ENCODE peak calls at places on chromosome 2, in eight cellular contexts. I, B, V, N, T, M, K and Z are unnamed samples.

GRCh38 chr2:148930046-148930775 is 55.2 kb downstream of the KIF5C start:
- DNase-seq in V (no peak), I (no peak), T (no peak), M (no peak), N (no peak), K (no peak), B (no peak), Z (no peak)

GRCh38 chr2:177334940-177335543 is 57.5 kb upstream of the AGPS start:
- DNase-seq in T (no peak), N (no peak), B (peak; percentile 20), M (no peak), I (peak; percentile 40), K (peak; percentile 69), V (no peak), Z (no peak)

GRCh38 chr2:26521913-26522180 is 43.9 kb upstream of the OTOF start:
- DNase-seq in T (no peak), M (no peak), I (no peak), V (no peak), N (no peak), B (no peak), K (no peak), Z (no peak)

GRCh38 chr2:44016282-44016681 is 20.5 kb upstream of the LRPPRC start:
- DNase-seq in I (peak; percentile 61), M (peak; percentile 43), K (peak; percentile 31), T (no peak), B (peak; percentile 36), V (no peak), N (peak; percentile 33), Z (peak; percentile 61)

GRCh38 chr2:40516604-40517003 is 64.7 kb upstream of the SLC8A1 start:
- DNase-seq in T (no peak), K (no peak), M (no peak), B (no peak), N (no peak), V (no peak), I (no peak), Z (no peak)

GRCh38 chr2:141869572-141869971 is 261.2 kb downstream of the LRP1B start:
- DNase-seq in K (no peak), M (no peak), V (no peak), N (no peak), T (no peak), B (no peak), I (no peak), Z (no peak)

GRCh38 chr2:149994057-149994728 is 406.6 kb upstream of the MMADHC start:
- DNase-seq in T (peak; percentile 1), V (no peak), B (peak; percentile 51), K (no peak), M (no peak), N (no peak), I (peak; percentile 43), Z (no peak)

GRCh38 chr2:173448938-173449471 is 94.3 kb downstream of the CDCA7 start:
- DNase-seq in M (peak; percentile 82), B (peak; percentile 35), T (peak; percentile 14), V (peak; percentile 77), I (peak; percentile 73), K (peak; percentile 59), N (peak; percentile 80), Z (peak; percentile 54)

DNA sequence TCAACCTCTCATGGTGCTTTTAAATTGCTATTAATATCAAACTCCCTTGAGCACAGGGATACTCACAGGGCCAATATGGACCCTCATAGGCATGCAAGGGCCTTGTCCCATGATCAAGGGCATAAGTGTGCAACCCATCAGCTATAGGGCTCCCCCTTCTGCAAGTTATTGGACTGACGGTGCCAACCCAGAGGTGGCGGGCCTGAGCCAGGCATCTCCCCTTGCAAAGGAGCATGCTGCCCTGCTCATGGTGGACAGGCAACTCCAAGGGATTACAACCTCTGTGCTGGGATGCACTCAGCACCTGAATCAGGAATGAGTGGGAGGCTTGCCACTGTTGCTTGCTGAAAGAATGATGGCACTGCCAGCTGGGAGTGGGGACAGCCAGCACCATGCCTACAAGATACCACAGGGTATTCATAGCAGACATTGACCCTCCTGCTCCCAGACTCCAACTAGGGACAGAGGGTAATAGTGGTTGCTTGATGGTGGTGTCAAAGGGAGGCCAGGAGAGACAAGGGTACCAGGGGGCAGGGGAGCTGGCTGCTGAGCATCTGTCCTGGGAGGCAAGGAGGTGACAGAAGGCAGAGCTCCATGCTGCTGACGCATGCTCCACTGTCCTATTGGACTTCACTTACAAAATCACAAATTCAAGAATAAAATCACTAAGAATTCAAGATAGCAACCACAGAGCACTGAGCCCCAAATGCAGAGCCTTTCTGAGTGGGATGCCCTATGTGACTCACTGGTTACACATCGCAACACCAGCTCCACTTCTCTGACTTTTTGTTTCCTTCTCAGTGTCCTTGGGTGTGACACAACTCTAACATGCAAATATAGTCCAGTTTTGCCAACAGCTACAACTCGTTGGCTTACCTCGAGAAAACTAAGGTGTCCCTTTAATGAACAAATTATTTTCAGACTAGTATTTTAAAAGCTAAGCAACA is 157.1 kb upstream of the CCDC150 start:
- DNase-seq in T (no peak), B (no peak), N (no peak), V (no peak), K (peak; percentile 3), I (peak; percentile 55), M (no peak), Z (no peak)
- TF ChIP-seq CTCF in T (no peak), B (no peak), N (no peak), V (no peak), K (no peak), I (no peak), M (no peak), Z (no peak)

DNA sequence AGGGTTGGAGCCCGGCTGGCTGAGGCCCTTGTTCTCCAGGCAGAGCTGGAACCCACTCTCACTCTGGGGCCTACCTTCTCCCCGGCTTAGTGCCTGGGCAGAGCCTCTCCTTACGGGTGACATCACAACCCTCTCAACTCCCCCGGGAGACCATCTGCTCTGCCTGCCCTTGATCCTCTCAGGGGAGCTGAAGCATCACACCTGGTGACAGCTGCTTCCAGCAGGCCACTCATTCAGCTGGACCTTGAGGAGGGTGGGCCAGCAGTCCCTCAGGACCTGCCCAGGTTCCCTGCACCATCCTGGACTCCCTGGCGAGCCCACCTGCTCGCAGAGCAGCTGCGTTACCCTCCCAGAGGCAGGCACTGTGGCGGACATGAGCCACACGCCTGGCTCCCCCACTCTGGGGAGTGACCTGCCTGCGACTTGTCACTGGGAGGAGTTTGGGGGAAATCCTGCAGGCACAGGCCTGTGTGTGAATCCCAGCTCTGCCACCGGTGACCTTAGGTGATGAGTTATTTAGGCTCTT is 13.1 kb downstream of the HS6ST1 start:
- DNase-seq in K (peak; percentile 89), T (no peak), B (no peak), I (peak; percentile 75), V (no peak), M (peak; percentile 32), N (peak; percentile 11), Z (no peak)
- TF ChIP-seq CTCF in K (no peak), T (no peak), B (no peak), I (no peak), V (no peak), M (no peak), N (no peak), Z (no peak)

DNA sequence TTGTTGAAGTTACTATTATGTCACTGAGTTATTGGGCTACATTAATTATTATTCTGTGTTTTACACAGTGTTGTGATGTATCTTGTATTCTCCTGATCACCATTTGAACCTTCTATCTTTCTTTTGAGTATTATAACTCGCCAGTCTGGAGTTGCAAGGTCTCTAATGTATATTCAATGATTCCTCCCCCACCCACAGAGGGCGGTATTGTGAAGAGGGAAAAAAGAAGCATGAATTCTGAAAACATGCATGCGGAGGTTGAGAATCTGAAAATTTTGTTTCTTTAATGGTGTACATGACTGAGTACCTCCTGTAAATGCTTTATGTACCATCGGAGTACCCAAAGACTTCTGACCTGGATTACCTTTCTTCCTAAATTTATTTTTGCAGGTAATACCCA is 266.6 kb downstream of the NR4A2 start:
- DNase-seq in I (no peak), V (no peak), N (no peak), B (no peak), K (no peak), T (no peak), M (no peak), Z (no peak)
- TF ChIP-seq CTCF in I (no peak), V (no peak), N (no peak), B (no peak), K (peak; percentile 61), T (no peak), M (no peak), Z (peak; percentile 9)

GRCh38 chr2:196535742-196536141 is 103.8 kb upstream of the CCDC150 start:
- DNase-seq in I (no peak), M (no peak), N (no peak), K (no peak), B (no peak), V (no peak), T (no peak), Z (no peak)
- TF ChIP-seq CTCF in I (no peak), M (no peak), N (no peak), K (peak; percentile 31), B (no peak), V (no peak), T (no peak), Z (no peak)

DNA sequence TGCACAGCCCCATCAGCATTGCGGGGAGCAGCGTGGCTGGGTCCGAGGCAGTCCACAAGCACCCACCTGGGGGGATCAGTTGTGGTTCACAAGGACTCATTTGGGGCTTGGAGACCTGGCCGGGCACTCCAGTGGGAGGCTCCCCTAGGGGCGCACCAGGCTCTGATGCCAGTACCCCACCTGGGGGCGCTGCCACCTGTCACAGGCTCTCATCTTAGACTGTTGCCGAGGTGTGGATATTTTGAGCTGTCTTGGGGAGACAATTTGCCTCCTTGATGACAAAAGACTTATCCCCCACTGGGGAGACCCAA is 3.0 kb downstream of the ADRA2B start:
- DNase-seq in I (no peak), T (no peak), K (peak; percentile 59), N (no peak), V (no peak), B (no peak), M (peak; percentile 16), Z (no peak)
- TF ChIP-seq CTCF in I (no peak), T (no peak), K (peak; percentile 81), N (no peak), V (no peak), B (no peak), M (no peak), Z (peak; percentile 24)

GRCh38 chr2:47664817-47665216 is 118.1 kb upstream of the MSH6 start:
- DNase-seq in V (no peak), B (no peak), M (peak; percentile 33), T (no peak), N (no peak), I (no peak), K (peak; percentile 62), Z (no peak)
- TF ChIP-seq CTCF in V (no peak), B (no peak), M (no peak), T (no peak), N (no peak), I (no peak), K (peak; percentile 79), Z (no peak)

GRCh38 chr2:109174214-109174613 is 45.2 kb downstream of the SH3RF3 start:
- DNase-seq in I (no peak), N (no peak), B (no peak), V (no peak), T (no peak), M (no peak), K (no peak), Z (no peak)

GRCh38 chr2:109170645-109171044 is 41.6 kb downstream of the SH3RF3 start:
- DNase-seq in V (no peak), K (no peak), N (no peak), I (no peak), B (no peak), M (no peak), T (no peak), Z (no peak)

GRCh38 chr2:109172556-109173105 is 43.6 kb downstream of the SH3RF3 start:
- DNase-seq in B (no peak), V (no peak), M (no peak), N (no peak), K (no peak), T (no peak), I (peak; percentile 44), Z (no peak)

GRCh38 chr2:109173311-109174171 is 44.5 kb downstream of the SH3RF3 start:
- DNase-seq in N (peak; percentile 72), I (peak; percentile 87), V (peak; percentile 96), B (peak; percentile 95), M (peak; percentile 47), T (no peak), K (no peak), Z (no peak)

GRCh38 chr2:109171444-109172334 is 42.7 kb downstream of the SH3RF3 start:
- DNase-seq in T (no peak), M (peak; percentile 37), K (no peak), B (peak; percentile 93), I (peak; percentile 99), V (peak; percentile 97), N (peak; percentile 45), Z (no peak)
- TF ChIP-seq CTCF in T (no peak), M (no peak), K (no peak), B (peak; percentile 22), I (peak; percentile 39), V (no peak), N (no peak), Z (no peak)